ENCODE peak calls at places on chromosome 15, in five cellular contexts. N is mesothelial cell of epicardium, J is H9, S is progenitor cell of endocrine pancreas, H is AG10803. R is an unnamed sample.
A peak's percentile ranks its signal among the peaks of the same experiment; 100 is the strongest.

GRCh38 chr15:85688703-85689102 is 106.0 kb downstream of the KLHL25 start:
- DNase-seq in N (no peak), J (no peak), S (no peak), H (no peak), R (no peak)

GRCh38 chr15:78810377-78811123 is 714 bp downstream of the ADAMTS7 start:
- DNase-seq in N (no peak), J (peak; percentile 45), S (peak; percentile 41), H (peak; percentile 14), R (no peak)

GRCh38 chr15:39642011-39642640 is 61.2 kb downstream of the THBS1 start:
- DNase-seq in N (no peak), J (no peak), S (no peak), H (peak; percentile 75), R (no peak)

GRCh38 chr15:45402955-45403892 is 24.9 kb upstream of the GATM start:
- DNase-seq in N (peak; percentile 24), J (no peak), S (peak; percentile 20), H (peak; percentile 29), R (peak; percentile 33)

GRCh38 chr15:56734013-56734625 is 810 bp upstream of the ZNF280D start:
- DNase-seq in N (no peak), J (no peak), S (no peak), H (no peak), R (no peak)

GRCh38 chr15:27249046-27249722 is 278.2 kb downstream of the GABRG3 start:
- DNase-seq in N (no peak), J (no peak), S (no peak), H (no peak), R (no peak)

GRCh38 chr15:78767331-78767951 is 43.8 kb downstream of the ADAMTS7 start:
- DNase-seq in N (no peak), J (no peak), S (no peak), H (no peak), R (no peak)

GRCh38 chr15:101494251-101494796 is 4.8 kb upstream of the PCSK6 start:
- DNase-seq in N (no peak), J (no peak), S (no peak), H (no peak), R (no peak)

GRCh38 chr15:78800806-78801205 is 10.5 kb downstream of the ADAMTS7 start:
- DNase-seq in N (no peak), J (no peak), S (no peak), H (no peak), R (no peak)

GRCh38 chr15:38193496-38193895 is 59.1 kb upstream of the SPRED1 start:
- DNase-seq in N (no peak), J (no peak), S (no peak), H (peak; percentile 38), R (no peak)

GRCh38 chr15:67543348-67543718 is 830 bp downstream of the MAP2K5 start:
- DNase-seq in N (no peak), J (no peak), S (no peak), H (no peak), R (no peak)

GRCh38 chr15:52558196-52558595 is 10.6 kb downstream of the ARPP19 start:
- DNase-seq in N (no peak), J (no peak), S (no peak), H (peak; percentile 46), R (no peak)

GRCh38 chr15:75061272-75061671 is 37.9 kb downstream of the PPCDC start:
- DNase-seq in N (no peak), J (no peak), S (no peak), H (peak; percentile 59), R (no peak)

GRCh38 chr15:64842986-64843561 is 1.4 kb downstream of the PLEKHO2 start:
- DNase-seq in N (no peak), J (no peak), S (no peak), H (peak; percentile 61), R (no peak)

GRCh38 chr15:70100495-70101331 is 3.0 kb upstream of the TLE3 start:
- DNase-seq in N (peak; percentile 51), J (peak; percentile 54), S (peak; percentile 50), H (no peak), R (peak; percentile 55)
- TF ChIP-seq CTCF in N (peak; percentile 49), J (peak; percentile 52), S (peak; percentile 51), H (peak; percentile 27), R (no peak)

GRCh38 chr15:73899197-73900128 is 26.1 kb downstream of the TBC1D21 start:
- DNase-seq in N (no peak), J (peak; percentile 60), S (no peak), H (peak; percentile 63), R (no peak)
- TF ChIP-seq CTCF in N (no peak), J (peak; percentile 34), S (no peak), H (no peak), R (no peak)

DNA sequence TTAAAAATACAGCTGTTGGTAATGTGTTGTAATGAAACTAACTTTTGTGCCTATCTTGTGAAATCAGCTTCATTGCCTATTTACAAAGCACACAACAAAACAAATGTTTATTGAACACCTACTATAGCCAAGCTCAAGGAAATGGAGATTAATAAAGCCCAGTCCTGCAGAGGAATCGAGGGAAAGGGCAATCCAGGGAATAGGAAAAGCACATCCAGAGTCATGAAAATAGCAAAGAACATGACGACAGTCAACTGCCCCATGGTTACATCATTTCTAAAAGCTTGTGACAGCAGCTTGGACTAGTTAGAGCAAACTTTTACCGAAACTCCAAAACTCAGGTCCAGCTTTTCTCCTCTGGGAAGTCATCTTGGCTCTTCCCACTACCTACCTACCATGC is 157.3 kb downstream of the LIPC start:
- DNase-seq in N (no peak), J (no peak), S (no peak), H (no peak), R (no peak)
- TF ChIP-seq CTCF in N (no peak), J (no peak), S (no peak), H (no peak), R (no peak)

GRCh38 chr15:89672221-89673161 is 6.7 kb downstream of the PLIN1 start:
- DNase-seq in N (no peak), J (peak; percentile 42), S (no peak), H (peak; percentile 68), R (no peak)
- TF ChIP-seq CTCF in N (no peak), J (no peak), S (no peak), H (no peak), R (no peak)

GRCh38 chr15:58483316-58483715 is 51.5 kb downstream of the LIPC start:
- DNase-seq in N (no peak), J (no peak), S (no peak), H (no peak), R (no peak)
- TF ChIP-seq CTCF in N (no peak), J (no peak), S (no peak), H (no peak), R (no peak)

DNA sequence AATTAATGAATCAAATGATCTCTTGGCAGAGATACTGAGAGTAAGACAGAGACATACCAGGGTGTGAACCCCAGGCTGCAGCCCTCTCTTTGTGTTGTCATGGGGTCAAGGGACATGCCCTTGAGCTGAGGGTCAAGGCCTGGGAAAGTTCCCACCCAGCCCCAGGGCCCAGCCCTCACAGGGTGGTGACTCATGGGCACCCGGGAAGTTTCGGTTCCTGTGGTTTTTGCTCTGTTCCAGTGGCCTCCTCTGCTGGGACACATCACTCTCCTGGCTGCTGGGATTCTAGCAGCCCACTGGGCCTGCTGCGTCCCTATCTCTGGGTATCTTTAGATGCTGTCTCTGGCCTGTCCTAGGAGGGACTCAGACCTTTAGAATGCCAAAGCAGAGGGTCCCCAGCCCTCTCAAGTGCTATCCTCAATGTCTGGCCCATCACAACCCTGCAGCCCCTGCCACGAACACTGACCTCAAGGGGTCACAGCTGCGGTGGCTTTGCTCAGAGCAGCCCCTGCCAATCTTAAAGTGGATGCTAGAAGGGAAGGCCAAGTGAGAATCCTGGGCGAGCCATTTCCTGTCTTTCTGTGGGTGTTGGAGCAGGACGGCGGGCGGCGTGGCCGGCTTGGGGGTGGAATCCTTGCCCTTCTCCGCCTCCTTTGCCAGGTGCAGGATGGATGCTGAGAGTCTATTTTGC is 148.4 kb upstream of the TLE3 start:
- DNase-seq in N (no peak), J (no peak), S (no peak), H (peak; percentile 46), R (peak; percentile 16)
- TF ChIP-seq CTCF in N (no peak), J (no peak), S (no peak), H (no peak), R (no peak)

GRCh38 chr15:93617443-93617842 is 528.4 kb upstream of the RGMA start:
- DNase-seq in N (no peak), J (peak; percentile 28), S (no peak), H (no peak), R (no peak)
- TF ChIP-seq CTCF in N (no peak), J (no peak), S (peak; percentile 56), H (no peak), R (no peak)

DNA sequence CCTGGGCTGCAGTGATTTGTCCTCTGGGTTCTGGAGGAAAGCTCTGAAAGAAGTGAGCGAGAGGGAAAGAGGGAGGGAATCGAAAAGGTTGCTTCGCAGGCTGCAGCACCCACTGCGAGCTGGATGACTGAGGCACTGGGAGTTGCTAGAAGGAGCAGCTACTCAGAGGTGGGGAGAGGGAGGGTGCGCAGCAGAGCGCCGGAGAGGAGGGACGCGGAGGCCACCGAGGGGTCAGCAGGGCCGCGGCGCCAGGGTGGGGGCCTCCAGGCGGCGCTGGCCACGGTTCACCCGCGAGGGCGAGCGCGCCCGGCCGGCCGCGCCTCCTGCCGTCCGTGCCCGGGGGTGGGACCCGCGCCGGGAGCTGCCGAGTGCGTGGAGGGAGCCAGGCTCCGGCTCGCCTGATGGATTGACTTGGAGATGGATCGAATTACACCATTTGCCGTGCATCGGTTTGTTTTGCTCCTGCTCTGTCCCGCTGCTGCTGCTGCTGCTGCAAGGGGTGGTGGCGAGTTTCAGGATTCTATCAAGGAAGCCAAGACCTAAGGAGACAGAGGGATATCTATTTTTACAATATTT is at the start of gene SEMA6D:
- DNase-seq in N (peak; percentile 71), J (peak; percentile 85), S (peak; percentile 81), H (peak; percentile 70), R (no peak)
- TF ChIP-seq CTCF in N (peak; percentile 15), J (peak; percentile 41), S (peak; percentile 62), H (peak; percentile 16), R (no peak)

GRCh38 chr15:82882250-82882928 is 70.1 kb downstream of the HOMER2 start:
- DNase-seq in N (no peak), J (no peak), S (no peak), H (no peak), R (no peak)
- TF ChIP-seq CTCF in N (no peak), J (no peak), S (no peak), H (no peak), R (no peak)